ENCODE peak calls at places on chromosomes 7 and 10, in seven cellular contexts. A is CD4-positive, CD25-positive, alpha-beta regulatory T cell; O is aorta; M is cardiac muscle cell; N is heart left ventricle; C is lung; I is tibial nerve. Q is an unnamed sample.

GRCh38 chr10:97612386-97612785 is 20.9 kb downstream of the MORN4 start:
- DNase-seq in A (no peak), O (no peak), M (peak; percentile 70), N (no peak), C (no peak), I (peak; percentile 17), Q (no peak)

GRCh38 chr10:1149793-1150637 is 93.8 kb downstream of the WDR37 start:
- DNase-seq in A (no peak), O (no peak), M (peak; percentile 77), N (peak; percentile 66), C (no peak), I (no peak), Q (no peak)

GRCh38 chr7:155591055-155591750 is 44.8 kb upstream of the CNPY1 start:
- DNase-seq in A (no peak), O (no peak), M (no peak), N (no peak), C (no peak), I (no peak), Q (no peak)

GRCh38 chr7:106767498-106768323 is 97.4 kb upstream of the PIK3CG start:
- DNase-seq in A (no peak), O (no peak), M (peak; percentile 60), N (no peak), C (no peak), I (no peak), Q (no peak)

GRCh38 chr7:151349507-151349853 is 7.9 kb downstream of the NUB1 start:
- DNase-seq in A (no peak), O (no peak), M (no peak), N (no peak), C (no peak), I (no peak), Q (no peak)

GRCh38 chr7:115682507-115682906 is 348.1 kb downstream of the TFEC start:
- DNase-seq in A (no peak), O (no peak), M (no peak), N (no peak), C (no peak), I (no peak), Q (no peak)

GRCh38 chr7:23938937-23939552 is 229.0 kb downstream of the STK31 start:
- DNase-seq in A (no peak), O (no peak), M (peak; percentile 51), N (no peak), C (no peak), I (no peak), Q (no peak)

GRCh38 chr7:158815046-158815445 is 14.3 kb downstream of the ESYT2 start:
- DNase-seq in A (no peak), O (no peak), M (peak; percentile 74), N (no peak), C (no peak), I (no peak), Q (no peak)

GRCh38 chr10:74293686-74294365 is 142.8 kb downstream of the ADK start:
- DNase-seq in A (no peak), O (no peak), M (peak; percentile 55), N (no peak), C (no peak), I (no peak), Q (no peak)

GRCh38 chr7:77467453-77467852 is 51.3 kb upstream of the GSAP start:
- DNase-seq in A (no peak), O (peak; percentile 62), M (no peak), N (no peak), C (peak; percentile 44), I (peak; percentile 25), Q (peak; percentile 20)

GRCh38 chr10:74598891-74599566 is 227.4 kb upstream of the KAT6B start:
- DNase-seq in A (no peak), O (no peak), M (peak; percentile 56), N (no peak), C (no peak), I (no peak), Q (no peak)

GRCh38 chr7:110291430-110291829 is 799.5 kb upstream of the LRRN3 start:
- DNase-seq in A (no peak), O (no peak), M (no peak), N (no peak), C (no peak), I (no peak), Q (no peak)

GRCh38 chr7:137816696-137817320 is 30.0 kb downstream of the DGKI start:
- DNase-seq in A (no peak), O (no peak), M (peak; percentile 32), N (no peak), C (no peak), I (no peak), Q (no peak)

GRCh38 chr10:3935141-3935540 is 150.1 kb upstream of the KLF6 start:
- DNase-seq in A (peak; percentile 7), O (peak; percentile 63), M (peak; percentile 86), N (no peak), C (no peak), I (peak; percentile 35), Q (no peak)

GRCh38 chr10:48448796-48449195 is 142.3 kb downstream of the MAPK8 start:
- DNase-seq in A (no peak), O (peak; percentile 22), M (no peak), N (no peak), C (peak; percentile 20), I (no peak), Q (no peak)

GRCh38 chr7:151038951-151039849 is 9.1 kb upstream of the ASIC3 start:
- DNase-seq in A (peak; percentile 15), O (peak; percentile 86), M (peak; percentile 88), N (peak; percentile 90), C (peak; percentile 67), I (peak; percentile 45), Q (peak; percentile 59)

GRCh38 chr7:132488634-132489302 is 87.5 kb downstream of the PLXNA4 start:
- DNase-seq in A (no peak), O (no peak), M (peak; percentile 34), N (no peak), C (no peak), I (peak; percentile 31), Q (no peak)

GRCh38 chr10:99522511-99523250 is 10.1 kb upstream of the NKX2-3 start:
- DNase-seq in A (no peak), O (no peak), M (no peak), N (no peak), C (no peak), I (no peak), Q (no peak)

GRCh38 chr10:13271552-13272163 is 28.2 kb downstream of the PHYH start:
- DNase-seq in A (peak; percentile 35), O (no peak), M (peak; percentile 25), N (peak; percentile 63), C (no peak), I (peak; percentile 10), Q (peak; percentile 22)

GRCh38 chr7:130970696-130971095 is 236.7 kb upstream of the KLF14 start:
- DNase-seq in A (no peak), O (no peak), M (peak; percentile 64), N (no peak), C (no peak), I (no peak), Q (no peak)

GRCh38 chr7:12898610-12899009 is 211.2 kb downstream of the ARL4A start:
- DNase-seq in A (no peak), O (no peak), M (no peak), N (no peak), C (no peak), I (no peak), Q (no peak)

GRCh38 chr10:17249820-17250219 is 21.8 kb downstream of the VIM start:
- DNase-seq in A (no peak), O (no peak), M (peak; percentile 48), N (no peak), C (no peak), I (no peak), Q (no peak)

GRCh38 chr7:33692956-33693355 is 212.4 kb upstream of the BMPER start:
- DNase-seq in A (no peak), O (no peak), M (peak; percentile 73), N (no peak), C (no peak), I (no peak), Q (no peak)

GRCh38 chr7:137957887-137958286 is 44.0 kb downstream of the CREB3L2 start:
- DNase-seq in A (no peak), O (peak; percentile 70), M (peak; percentile 60), N (no peak), C (no peak), I (no peak), Q (peak; percentile 31)

GRCh38 chr10:50431118-50431517 is 179.8 kb upstream of the ASAH2 start:
- DNase-seq in A (no peak), O (no peak), M (peak; percentile 75), N (no peak), C (no peak), I (no peak), Q (no peak)

GRCh38 chr10:113562108-113562507 is 9.3 kb downstream of the HABP2 start:
- DNase-seq in A (no peak), O (no peak), M (no peak), N (no peak), C (no peak), I (no peak), Q (no peak)

GRCh38 chr10:21797984-21798765 is 205.4 kb downstream of the DNAJC1 start:
- DNase-seq in A (no peak), O (no peak), M (no peak), N (no peak), C (no peak), I (no peak), Q (no peak)

GRCh38 chr10:66273966-66274519 is 651.8 kb upstream of the LRRTM3 start:
- DNase-seq in A (no peak), O (no peak), M (no peak), N (no peak), C (no peak), I (no peak), Q (no peak)
- H3K9me3 ChIP-seq in A (no peaks in the 10 kb centered on the region), O (no peaks in the 10 kb centered on the region), M (no peaks in the 10 kb centered on the region), N (no peaks in the 10 kb centered on the region), C (no peaks in the 10 kb centered on the region), I (no peaks in the 10 kb centered on the region), Q (no peaks in the 10 kb centered on the region)

GRCh38 chr7:129531721-129532120 is 29.4 kb downstream of the SMKR1 start:
- DNase-seq in A (no peak), O (no peak), M (no peak), N (no peak), C (no peak), I (no peak), Q (no peak)
- H3K27ac ChIP-seq in A (no peak overlapping the region), O (no peak overlapping the region), M (no peak overlapping the region), N (no peak overlapping the region), C (no peak overlapping the region), I (no peak overlapping the region), Q (no peak overlapping the region)

GRCh38 chr10:20596065-20596760 is 300.9 kb downstream of the NEBL start:
- DNase-seq in A (no peak), O (no peak), M (peak; percentile 19), N (no peak), C (no peak), I (no peak), Q (no peak)
- H3K9me3 ChIP-seq in A (no peaks in the 10 kb centered on the region), O (no peaks in the 10 kb centered on the region), M (no peaks in the 10 kb centered on the region), N (no peaks in the 10 kb centered on the region), C (no peaks in the 10 kb centered on the region), I (no peaks in the 10 kb centered on the region), Q (no peaks in the 10 kb centered on the region)

DNA sequence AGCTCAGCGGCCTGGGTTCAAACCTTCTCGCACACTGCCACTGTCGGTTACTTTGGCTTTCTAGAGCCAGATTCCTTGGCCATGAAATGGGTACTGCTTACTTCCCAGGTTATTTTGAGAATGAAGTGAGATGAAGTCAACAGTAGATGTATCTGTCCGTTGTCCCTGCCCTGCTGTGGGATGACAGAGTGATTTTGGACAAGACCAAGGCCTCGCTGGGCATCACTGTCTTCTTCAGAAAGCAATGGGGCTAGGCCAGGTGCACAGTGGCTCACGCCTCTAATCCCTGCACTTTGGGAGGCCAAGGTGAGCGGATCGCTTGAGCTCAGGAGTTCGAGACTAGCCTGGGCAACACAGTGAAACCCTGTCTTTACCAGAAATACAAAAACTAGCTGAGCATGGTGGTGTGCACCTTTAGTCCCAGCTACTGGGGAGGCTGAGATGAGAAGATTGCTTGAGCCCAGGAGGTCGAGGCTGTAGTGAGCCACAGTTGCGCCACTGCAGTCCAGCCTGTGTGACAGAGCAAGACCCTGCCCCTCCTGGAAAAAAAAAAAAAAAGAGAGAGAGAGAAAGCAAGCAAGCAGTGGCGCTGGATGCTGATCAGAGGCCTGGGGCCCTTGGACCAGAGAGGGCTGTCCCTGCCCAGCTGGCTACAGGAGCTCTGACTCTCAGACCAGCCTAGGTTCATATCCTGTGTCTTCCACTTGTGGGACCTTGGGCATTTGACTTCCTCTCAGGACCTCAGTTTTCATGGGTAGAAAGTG is 25.8 kb downstream of the ZMIZ1 start:
- DNase-seq in A (no peak), O (no peak), M (no peak), N (no peak), C (no peak), I (no peak), Q (no peak)
- H3K27ac ChIP-seq in A (no peak overlapping the region), O (no peak overlapping the region), M (peak overlapping the region; percentile 3), N (peak overlapping the region; percentile 76), C (peak overlapping the region; percentile 88), I (peak overlapping the region; percentile 76), Q (peak overlapping the region; percentile 86)